ENCODE peak calls at places on chromosomes 4 and X, in ten cellular contexts. Y is mesenchymal stem cell, Z is neuronal stem cell, L is OCI-LY7, J is GM12878, G is GM23248, K is mucosa of descending colon, A is transverse colon, F is cardiac muscle cell, R is right atrium auricular region. T is an unnamed sample. For H3K4me1 and H3K36me3, the result is how much of the 10 kb centered on the place peaks cover.

GRCh38 chr4:38563703-38564490 is 100.1 kb upstream of the KLF3 start:
- DNase-seq in L (no peak), K (no peak), A (no peak), Z (no peak), F (no peak), J (no peak), Y (no peak), R (no peak), G (no peak), T (no peak)

GRCh38 chrX:39689374-39690104 is 408.2 kb downstream of the BCOR start:
- DNase-seq in Y (no peak), J (no peak), K (peak), L (no peak), A (peak), F (peak), R (no peak), G (peak), Z (no peak), T (no peak)

GRCh38 chr4:6709230-6710114 is at the start of gene MRFAP1L1:
- DNase-seq in A (peak), J (peak), Z (peak), F (peak), G (peak), Y (peak), L (peak), R (peak), K (peak), T (peak)

GRCh38 chrX:15087747-15088146 is 182.1 kb downstream of the ASB9 start:
- DNase-seq in R (no peak), K (peak), G (no peak), J (no peak), F (no peak), L (no peak), Y (no peak), Z (no peak), A (no peak), T (peak)

GRCh38 chr4:108774809-108775530 is 12.1 kb upstream of the ETNPPL start:
- DNase-seq in F (no peak), G (peak), Z (no peak), Y (no peak), A (no peak), L (no peak), R (no peak), J (no peak), K (no peak), T (no peak)

GRCh38 chr4:79396794-79397193 is 11.2 kb downstream of the GK2 start:
- DNase-seq in R (no peak), Z (no peak), Y (no peak), A (no peak), G (no peak), F (no peak), J (no peak), L (no peak), K (no peak), T (no peak)

GRCh38 chr4:915041-915474 is 17.1 kb downstream of the GAK start:
- DNase-seq in Z (no peak), J (no peak), L (no peak), Y (no peak), G (no peak), R (no peak), A (peak), K (no peak), F (no peak), T (no peak)

GRCh38 chr4:41944089-41944488 is 8.9 kb downstream of the TMEM33 start:
- DNase-seq in J (no peak), Y (no peak), L (no peak), Z (no peak), R (no peak), G (peak), A (no peak), F (no peak), K (no peak), T (no peak)

GRCh38 chr4:10092481-10093272 is 23.9 kb downstream of the WDR1 start:
- DNase-seq in G (peak), A (no peak), L (no peak), Z (no peak), Y (no peak), R (no peak), F (peak), K (no peak), J (no peak), T (no peak)

GRCh38 chr4:102321260-102321991 is 23.9 kb downstream of the SLC39A8 start:
- DNase-seq in R (no peak), Z (no peak), Y (no peak), K (no peak), A (no peak), J (peak), F (no peak), G (peak), L (no peak), T (no peak)

GRCh38 chrX:118971552-118971951 is 2.9 kb upstream of the LONRF3 start:
- DNase-seq in Y (no peak), A (no peak), F (no peak), L (no peak), Z (no peak), R (no peak), K (no peak), G (no peak), J (no peak), T (no peak)

GRCh38 chr4:11914406-11914805 is 485.7 kb upstream of the HS3ST1 start:
- DNase-seq in G (no peak), R (no peak), Y (no peak), J (no peak), K (no peak), Z (peak), A (no peak), F (no peak), L (no peak), T (no peak)

GRCh38 chr4:98691588-98691987 is 33.2 kb upstream of the TSPAN5 start:
- DNase-seq in F (peak), K (no peak), G (no peak), A (no peak), Y (no peak), L (no peak), Z (no peak), J (no peak), R (no peak), T (no peak)

GRCh38 chr4:176123710-176124407 is 58.2 kb downstream of the WDR17 start:
- DNase-seq in Z (peak), K (peak), A (peak), Y (peak), R (no peak), L (peak), G (peak), J (peak), F (peak), T (peak)

GRCh38 chr4:69497081-69497480 is 1.4 kb upstream of the UGT2B4 start:
- DNase-seq in F (no peak), J (no peak), K (no peak), L (no peak), Y (peak), R (no peak), A (no peak), Z (no peak), G (peak), T (no peak)

GRCh38 chrX:150848914-150849365 is 49.5 kb downstream of the CD99L2 start:
- DNase-seq in R (no peak), F (no peak), G (no peak), K (peak), L (no peak), Z (no peak), Y (no peak), J (no peak), A (peak), T (no peak)

GRCh38 chr4:56637791-56638190 is 43.3 kb downstream of the HOPX start:
- DNase-seq in L (no peak), A (no peak), J (no peak), G (no peak), R (no peak), Y (no peak), K (no peak), F (no peak), Z (no peak), T (no peak)

GRCh38 chr4:27398911-27399310 is 538.3 kb downstream of the STIM2 start:
- DNase-seq in R (no peak), J (no peak), K (no peak), L (no peak), G (peak), Z (no peak), F (no peak), Y (peak), A (no peak), T (no peak)

GRCh38 chrX:107968623-107969022 is 13.5 kb downstream of the TEX13B start:
- DNase-seq in Y (no peak), F (no peak), L (no peak), K (no peak), J (no peak), A (no peak), Z (no peak), R (no peak), G (no peak), T (no peak)

GRCh38 chrX:9707306-9708015 is 58.2 kb downstream of the GPR143 start:
- DNase-seq in R (no peak), L (no peak), K (no peak), Y (no peak), G (peak), F (no peak), J (no peak), A (no peak), Z (no peak), T (no peak)

GRCh38 chr4:13888112-13888511 is 260.6 kb upstream of the BOD1L1 start:
- DNase-seq in F (no peak), R (no peak), Y (peak), K (no peak), J (no peak), Z (no peak), L (no peak), A (no peak), G (peak), T (no peak)

GRCh38 chr4:20840648-20841190 is 140.5 kb downstream of the PACRGL start:
- DNase-seq in G (no peak), J (no peak), F (no peak), A (no peak), K (no peak), R (no peak), Z (no peak), L (no peak), Y (peak), T (no peak)

GRCh38 chr4:147371661-147372060 is 109.2 kb upstream of the EDNRA start:
- DNase-seq in F (no peak), J (no peak), Y (no peak), A (no peak), R (no peak), Z (no peak), K (no peak), G (peak), L (no peak), T (no peak)

GRCh38 chrX:13059676-13060499 is 15.5 kb upstream of the FAM9C start:
- DNase-seq in L (no peak), R (no peak), J (no peak), A (no peak), G (peak), K (no peak), Y (peak), F (no peak), Z (no peak), T (peak)

GRCh38 chr4:56863441-56864129 is 42.1 kb upstream of the SPINK2 start:
- DNase-seq in J (no peak), Y (no peak), G (peak), L (no peak), F (no peak), R (no peak), Z (no peak), A (no peak), K (no peak), T (no peak)

GRCh38 chrX:75303795-75304194 is 29.9 kb downstream of the UPRT start:
- DNase-seq in K (no peak), A (no peak), G (peak), F (no peak), Y (no peak), R (no peak), J (no peak), Z (no peak), L (no peak), T (no peak)

GRCh38 chrX:32137525-32137924 is 1065.7 kb upstream of the FTHL17 start:
- DNase-seq in A (no peak), Y (peak), K (peak), J (no peak), G (peak), R (no peak), L (peak), Z (peak), F (peak), T (peak)

GRCh38 chr4:2478220-2478619 is 9.3 kb downstream of the RNF4 start:
- DNase-seq in R (no peak), K (no peak), J (no peak), Y (no peak), F (no peak), Z (no peak), G (no peak), L (no peak), A (no peak), T (no peak)

GRCh38 chr4:149029056-149029651 is 586.9 kb upstream of the NR3C2 start:
- DNase-seq in Y (no peak), Z (no peak), R (no peak), A (peak), G (no peak), F (no peak), K (peak), J (no peak), L (peak), T (no peak)

GRCh38 chrX:43813898-43814297 is 68.4 kb downstream of the MAOB start:
- DNase-seq in A (no peak), G (peak), F (peak), L (no peak), K (peak), J (no peak), Y (no peak), R (no peak), Z (peak), T (no peak)

GRCh38 chrX:21946925-21947641 is 6.6 kb downstream of the SMS start:
- DNase-seq in J (no peak), R (no peak), K (no peak), G (peak), A (no peak), F (peak), Z (no peak), L (no peak), Y (peak), T (no peak)
- H3K4me1 ChIP-seq in J (under half), R (under half), K (under half), G (under half), A (under half), F (half or more), Z (under half), L (under half), Y (under half), T (under half)

DNA sequence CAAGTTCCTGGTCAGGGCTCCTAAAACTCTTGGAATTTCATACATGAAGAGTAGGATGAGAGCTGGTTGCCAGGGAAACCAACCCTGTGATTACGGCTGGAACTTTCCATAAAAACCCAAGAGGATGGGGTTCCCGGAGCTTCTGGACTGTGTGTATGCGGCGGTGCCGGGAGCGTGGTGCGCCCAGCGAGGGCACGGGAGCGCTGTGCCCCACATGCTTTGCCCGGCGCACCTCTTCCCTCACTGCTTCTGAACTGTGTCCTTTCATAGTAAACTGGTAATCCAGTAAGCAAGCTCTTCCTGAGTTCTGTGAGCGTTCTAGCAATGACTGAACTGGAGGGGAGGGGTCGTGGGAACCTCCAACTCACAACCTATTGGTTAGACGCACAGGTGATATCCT is 152.6 kb downstream of the AFAP1 start:
- DNase-seq in L (no peak), J (no peak), Z (no peak), G (no peak), A (no peak), K (no peak), Y (no peak), F (no peak), R (no peak), T (no peak)
- H3K36me3 ChIP-seq in L (under half), J (under half), Z (under half), G (half or more), A (under half), K (under half), Y (half or more), F (under half), R (under half), T (under half)

GRCh38 chr4:76200771-76201224 is 12.8 kb downstream of the SCARB2 start:
- DNase-seq in R (no peak), Z (no peak), G (no peak), L (no peak), J (no peak), Y (no peak), A (peak), K (peak), F (no peak), T (peak)

GRCh38 chr4:76199664-76200211 is 13.9 kb downstream of the SCARB2 start:
- DNase-seq in Z (no peak), F (no peak), L (peak), R (no peak), K (peak), A (peak), Y (peak), J (peak), G (no peak), T (no peak)

GRCh38 chr4:76206222-76206942 is 7.2 kb downstream of the SCARB2 start:
- DNase-seq in A (no peak), Y (no peak), R (no peak), F (no peak), G (peak), K (no peak), L (no peak), Z (no peak), J (no peak), T (no peak)

GRCh38 chr4:76204936-76205335 is 8.7 kb downstream of the SCARB2 start:
- DNase-seq in Y (no peak), R (no peak), G (no peak), L (no peak), K (no peak), J (no peak), Z (no peak), A (no peak), F (no peak), T (no peak)

DNA sequence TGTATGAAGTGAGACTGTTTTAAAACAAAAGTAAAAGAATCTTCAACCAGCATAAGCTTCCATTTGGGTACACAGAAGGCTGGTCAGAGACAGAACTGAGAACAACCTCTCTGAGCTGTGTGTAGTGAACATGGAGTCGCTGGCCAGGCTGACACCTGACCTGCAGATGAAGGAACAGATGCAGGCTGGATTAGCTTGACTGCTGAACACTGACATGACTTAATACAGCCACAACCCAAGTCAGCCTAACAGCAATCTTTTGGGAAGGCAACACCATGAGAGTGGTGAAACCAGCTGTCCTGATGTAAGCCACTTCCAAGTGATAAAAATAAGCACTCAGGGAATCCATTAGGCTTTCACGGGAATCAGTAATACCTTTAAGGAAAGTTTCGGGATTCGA is 10.1 kb downstream of the SCARB2 start:
- DNase-seq in K (no peak), Y (no peak), F (no peak), A (no peak), J (no peak), Z (no peak), R (no peak), L (no peak), G (no peak), T (no peak)
- H3K4me1 ChIP-seq in K (under half), Y (under half), F (under half), A (half or more), J (under half), Z (under half), R (half or more), L (under half), G (under half), T (under half)

DNA sequence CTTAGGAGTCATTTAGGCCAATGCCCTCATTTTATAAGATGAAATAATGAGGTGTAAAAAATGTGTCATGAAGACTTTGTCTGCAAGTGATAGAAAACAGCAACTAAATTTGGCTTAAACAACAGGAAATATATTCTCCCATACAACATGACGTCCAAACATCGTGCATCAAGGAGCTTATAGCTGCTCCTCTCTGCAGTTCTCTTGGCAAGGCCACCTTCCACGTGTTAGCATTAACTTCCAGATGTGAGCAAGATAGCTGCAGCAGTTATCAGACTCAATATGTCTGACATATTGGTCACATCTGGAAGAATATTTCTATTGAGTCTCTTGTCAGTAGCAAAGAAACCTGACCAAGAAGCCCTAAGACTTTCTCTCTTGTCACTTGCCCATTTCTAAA is 16.7 kb downstream of the SCFD2 start:
- DNase-seq in L (no peak), G (no peak), Y (no peak), A (no peak), J (no peak), F (no peak), R (no peak), K (no peak), Z (no peak), T (no peak)
- H3K36me3 ChIP-seq in L (half or more), G (under half), Y (under half), A (under half), J (under half), F (under half), R (under half), K (under half), Z (under half), T (under half)

DNA sequence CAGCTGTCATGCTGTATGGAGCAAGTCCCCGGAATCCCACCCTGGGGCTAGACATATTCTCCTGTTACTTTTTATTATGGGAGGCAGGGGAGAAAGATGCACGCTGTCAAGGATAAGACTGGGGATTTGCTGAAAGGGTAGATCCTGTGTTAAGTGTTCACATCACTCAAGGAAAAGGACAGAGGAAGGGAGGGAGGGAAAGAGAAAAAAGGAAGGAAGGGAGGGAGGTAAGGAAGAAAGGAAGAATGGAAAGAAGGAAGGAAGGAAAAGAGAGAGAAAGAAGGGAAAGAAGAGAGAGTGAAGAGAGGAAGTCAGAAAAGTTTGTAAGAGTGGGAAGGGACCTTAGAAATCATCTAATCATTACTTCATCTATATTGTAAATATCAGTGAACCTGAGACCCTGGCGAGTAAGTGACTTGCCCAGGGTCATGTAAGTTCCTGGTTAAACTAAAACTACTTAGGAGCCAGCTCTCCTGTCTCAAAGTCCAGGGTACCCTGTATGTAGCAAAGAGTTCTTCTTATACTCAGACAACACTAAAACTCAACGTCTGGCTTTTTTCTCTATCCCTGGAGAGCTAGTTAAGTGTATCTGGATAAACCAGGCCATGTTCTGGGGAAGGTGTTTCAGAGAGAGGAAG is 47.2 kb upstream of the MSX1 start:
- DNase-seq in J (no peak), Y (no peak), A (no peak), L (no peak), F (no peak), K (no peak), R (no peak), G (no peak), Z (no peak), T (no peak)
- H3K4me1 ChIP-seq in J (under half), Y (under half), A (under half), L (under half), F (under half), K (under half), R (under half), G (under half), Z (under half), T (under half)